ENCODE peak calls at places on chromosomes 5 and 9, in five cellular contexts. One of them, this sample, is unnamed.

GRCh38 chr9:135605238-135605781 is 34.0 kb downstream of the GLT6D1 start:
- DNase-seq in heart left ventricle: peak; percentile 13
- DNase-seq in fibroblast of villous mesenchyme: peak; percentile 19
- DNase-seq in choroid plexus epithelial cell: peak; percentile 5
- DNase-seq in AG04450: no peak
- DNase-seq in this sample: no peak

GRCh38 chr5:180803181-180804128 is 849 bp upstream of the MGAT1 start:
- DNase-seq in AG04450: no peak
- DNase-seq in choroid plexus epithelial cell: peak; percentile 48
- DNase-seq in heart left ventricle: peak; percentile 81
- DNase-seq in fibroblast of villous mesenchyme: peak; percentile 46
- DNase-seq in this sample: no peak

GRCh38 chr5:53779541-53779981 is 219.1 kb downstream of the NDUFS4 start:
- DNase-seq in fibroblast of villous mesenchyme: peak; percentile 12
- DNase-seq in heart left ventricle: peak; percentile 26
- DNase-seq in AG04450: peak; percentile 21
- DNase-seq in choroid plexus epithelial cell: peak; percentile 69
- DNase-seq in this sample: peak; percentile 42

GRCh38 chr9:123318192-123318591 is 37.8 kb upstream of the CRB2 start:
- DNase-seq in heart left ventricle: no peak
- DNase-seq in fibroblast of villous mesenchyme: no peak
- DNase-seq in AG04450: no peak
- DNase-seq in choroid plexus epithelial cell: no peak
- DNase-seq in this sample: no peak

GRCh38 chr9:136133191-136133958 is 14.7 kb upstream of the TMEM250 start:
- DNase-seq in choroid plexus epithelial cell: peak; percentile 34
- DNase-seq in heart left ventricle: no peak
- DNase-seq in AG04450: no peak
- DNase-seq in fibroblast of villous mesenchyme: peak; percentile 4
- DNase-seq in this sample: no peak

GRCh38 chr9:110738982-110739381 is 70.4 kb downstream of the MUSK start:
- DNase-seq in choroid plexus epithelial cell: no peak
- DNase-seq in heart left ventricle: no peak
- DNase-seq in fibroblast of villous mesenchyme: no peak
- DNase-seq in AG04450: no peak
- DNase-seq in this sample: no peak

GRCh38 chr9:107213561-107214028 is 69.5 kb upstream of the RAD23B start:
- DNase-seq in AG04450: peak; percentile 73
- DNase-seq in heart left ventricle: no peak
- DNase-seq in fibroblast of villous mesenchyme: peak; percentile 95
- DNase-seq in choroid plexus epithelial cell: peak; percentile 95
- DNase-seq in this sample: peak; percentile 64

GRCh38 chr5:147188200-147189108 is 46.4 kb upstream of the STK32A start:
- DNase-seq in fibroblast of villous mesenchyme: peak; percentile 68
- DNase-seq in heart left ventricle: peak; percentile 25
- DNase-seq in AG04450: peak; percentile 38
- DNase-seq in choroid plexus epithelial cell: peak; percentile 86
- DNase-seq in this sample: peak; percentile 68

GRCh38 chr9:5395428-5395827 is 42.3 kb downstream of the PLGRKT start:
- DNase-seq in AG04450: no peak
- DNase-seq in choroid plexus epithelial cell: no peak
- DNase-seq in fibroblast of villous mesenchyme: no peak
- DNase-seq in heart left ventricle: no peak
- DNase-seq in this sample: no peak

GRCh38 chr5:105639068-105639467 is 2031.7 kb downstream of the EFNA5 start:
- DNase-seq in fibroblast of villous mesenchyme: no peak
- DNase-seq in heart left ventricle: no peak
- DNase-seq in choroid plexus epithelial cell: no peak
- DNase-seq in AG04450: no peak
- DNase-seq in this sample: no peak

GRCh38 chr9:88746744-88747398 is 211.9 kb downstream of the NXNL2 start:
- DNase-seq in AG04450: no peak
- DNase-seq in heart left ventricle: no peak
- DNase-seq in choroid plexus epithelial cell: peak; percentile 62
- DNase-seq in fibroblast of villous mesenchyme: no peak
- DNase-seq in this sample: no peak

GRCh38 chr9:93097496-93098205 is 1.6 kb downstream of the CARD19 start:
- DNase-seq in AG04450: no peak
- DNase-seq in heart left ventricle: no peak
- DNase-seq in choroid plexus epithelial cell: no peak
- DNase-seq in fibroblast of villous mesenchyme: peak; percentile 33
- DNase-seq in this sample: no peak

GRCh38 chr9:70136632-70137031 is 93.0 kb downstream of the MAMDC2 start:
- DNase-seq in fibroblast of villous mesenchyme: peak; percentile 77
- DNase-seq in AG04450: no peak
- DNase-seq in choroid plexus epithelial cell: peak; percentile 57
- DNase-seq in heart left ventricle: no peak
- DNase-seq in this sample: no peak

GRCh38 chr9:113511856-113512761 is 48.6 kb downstream of the RGS3 start:
- DNase-seq in fibroblast of villous mesenchyme: peak; percentile 51
- DNase-seq in AG04450: no peak
- DNase-seq in heart left ventricle: no peak
- DNase-seq in choroid plexus epithelial cell: peak; percentile 41
- DNase-seq in this sample: no peak

GRCh38 chr9:128723352-128723865 is 518 bp downstream of the ZDHHC12 start:
- DNase-seq in choroid plexus epithelial cell: no peak
- DNase-seq in fibroblast of villous mesenchyme: no peak
- DNase-seq in AG04450: no peak
- DNase-seq in heart left ventricle: no peak
- DNase-seq in this sample: no peak

DNA sequence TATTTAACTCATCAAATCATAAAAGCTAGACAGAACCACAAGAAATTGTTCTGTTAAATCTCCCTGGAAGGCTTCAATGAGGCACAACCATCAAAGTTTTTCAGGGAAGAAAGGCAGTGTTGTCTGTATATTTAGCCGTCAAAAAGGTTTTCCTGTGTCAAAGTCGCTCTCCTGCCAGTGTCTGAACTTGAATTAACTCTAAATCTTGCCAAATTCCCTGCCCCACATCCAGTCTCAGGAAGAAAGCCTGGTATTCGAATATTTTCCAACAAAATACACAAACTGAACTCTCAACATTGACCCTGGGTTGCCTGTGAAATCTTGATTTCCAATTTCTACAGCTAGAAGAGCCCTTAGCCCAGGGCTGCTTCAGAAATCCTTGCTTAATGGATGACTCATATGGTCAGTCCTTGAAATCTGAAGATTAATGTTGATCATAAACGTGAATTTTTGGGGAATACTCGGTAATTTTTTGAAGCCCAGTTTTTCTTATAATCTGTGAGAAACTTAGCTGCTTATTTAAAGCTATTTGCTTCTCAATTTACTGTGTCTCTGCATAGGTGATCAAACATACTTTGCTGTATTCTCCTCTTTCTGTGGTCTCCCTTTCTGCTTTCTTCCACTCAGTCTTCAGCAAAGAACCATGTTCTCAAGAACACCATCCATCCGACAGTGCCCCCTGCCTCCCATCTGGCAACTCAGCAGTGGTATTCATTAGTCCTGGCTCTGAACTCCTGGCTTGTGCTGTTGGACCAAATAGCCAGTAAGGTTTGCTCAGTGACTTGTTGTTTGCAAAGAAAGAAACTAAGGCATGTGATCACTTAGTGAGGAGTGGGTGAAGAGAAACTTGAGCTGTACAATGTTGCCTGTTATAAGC is 58.9 kb downstream of the NREP start:
- DNase-seq in heart left ventricle: no peak
- DNase-seq in choroid plexus epithelial cell: peak; percentile 67
- DNase-seq in fibroblast of villous mesenchyme: peak; percentile 76
- DNase-seq in AG04450: no peak
- DNase-seq in this sample: no peak
- TF ChIP-seq CTCF in heart left ventricle: no peak
- TF ChIP-seq CTCF in choroid plexus epithelial cell: peak; percentile 46
- TF ChIP-seq CTCF in fibroblast of villous mesenchyme: peak; percentile 55
- TF ChIP-seq CTCF in AG04450: peak; percentile 20
- TF ChIP-seq CTCF in this sample: peak; percentile 50

GRCh38 chr5:35939639-35940038 is 1.2 kb upstream of the CAPSL start:
- DNase-seq in heart left ventricle: no peak
- DNase-seq in fibroblast of villous mesenchyme: no peak
- DNase-seq in AG04450: no peak
- DNase-seq in choroid plexus epithelial cell: peak; percentile 18
- DNase-seq in this sample: no peak
- TF ChIP-seq CTCF in heart left ventricle: no peak
- TF ChIP-seq CTCF in fibroblast of villous mesenchyme: no peak
- TF ChIP-seq CTCF in AG04450: peak; percentile 33
- TF ChIP-seq CTCF in choroid plexus epithelial cell: peak; percentile 46
- TF ChIP-seq CTCF in this sample: peak; percentile 3

DNA sequence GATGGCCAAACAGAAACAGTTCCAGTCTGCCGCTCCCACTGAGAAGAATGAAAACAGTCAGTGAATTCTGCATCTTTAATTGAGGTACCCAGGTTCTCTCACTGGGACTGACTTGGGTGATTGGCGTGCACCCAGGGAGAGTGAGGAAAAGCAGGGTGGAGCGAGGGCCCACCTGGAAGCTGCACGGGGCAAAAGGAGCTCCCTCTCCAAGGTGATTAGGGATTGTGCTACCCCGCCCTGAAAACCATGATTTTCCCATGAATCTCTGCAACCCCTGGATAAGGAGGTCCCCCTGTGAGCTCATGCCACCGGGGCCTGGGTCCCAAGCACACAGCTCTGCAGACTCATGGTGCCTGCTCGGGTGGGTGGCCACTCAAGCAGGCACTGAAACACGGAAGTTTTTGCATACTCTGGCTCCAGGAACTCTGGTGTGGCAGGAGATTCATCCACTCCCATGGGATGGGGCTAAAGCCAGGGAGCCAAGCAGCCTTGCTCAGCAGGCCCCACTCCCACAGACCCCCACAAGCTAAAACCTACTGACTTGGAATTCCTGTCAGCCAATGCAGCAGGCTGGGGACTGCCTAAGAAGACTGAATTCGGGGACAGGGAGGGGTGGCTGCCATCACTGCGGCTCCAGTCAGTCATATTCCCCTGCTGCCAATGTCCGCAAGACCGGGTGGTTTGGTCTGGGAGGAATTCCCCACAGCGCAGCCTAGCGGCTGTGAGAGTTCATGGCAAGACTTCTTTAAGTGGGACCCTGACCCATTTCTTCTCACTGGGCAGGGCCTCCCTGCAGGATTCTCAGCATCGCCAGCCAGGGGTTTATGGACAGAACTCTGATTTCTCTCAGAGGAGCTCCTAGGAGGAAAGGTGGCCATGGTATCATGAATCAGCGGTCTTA is 652.2 kb upstream of the RGMB start:
- DNase-seq in fibroblast of villous mesenchyme: no peak
- DNase-seq in heart left ventricle: no peak
- DNase-seq in choroid plexus epithelial cell: no peak
- DNase-seq in AG04450: no peak
- DNase-seq in this sample: no peak
- TF ChIP-seq CTCF in fibroblast of villous mesenchyme: no peak
- TF ChIP-seq CTCF in heart left ventricle: no peak
- TF ChIP-seq CTCF in choroid plexus epithelial cell: no peak
- TF ChIP-seq CTCF in AG04450: no peak
- TF ChIP-seq CTCF in this sample: no peak

DNA sequence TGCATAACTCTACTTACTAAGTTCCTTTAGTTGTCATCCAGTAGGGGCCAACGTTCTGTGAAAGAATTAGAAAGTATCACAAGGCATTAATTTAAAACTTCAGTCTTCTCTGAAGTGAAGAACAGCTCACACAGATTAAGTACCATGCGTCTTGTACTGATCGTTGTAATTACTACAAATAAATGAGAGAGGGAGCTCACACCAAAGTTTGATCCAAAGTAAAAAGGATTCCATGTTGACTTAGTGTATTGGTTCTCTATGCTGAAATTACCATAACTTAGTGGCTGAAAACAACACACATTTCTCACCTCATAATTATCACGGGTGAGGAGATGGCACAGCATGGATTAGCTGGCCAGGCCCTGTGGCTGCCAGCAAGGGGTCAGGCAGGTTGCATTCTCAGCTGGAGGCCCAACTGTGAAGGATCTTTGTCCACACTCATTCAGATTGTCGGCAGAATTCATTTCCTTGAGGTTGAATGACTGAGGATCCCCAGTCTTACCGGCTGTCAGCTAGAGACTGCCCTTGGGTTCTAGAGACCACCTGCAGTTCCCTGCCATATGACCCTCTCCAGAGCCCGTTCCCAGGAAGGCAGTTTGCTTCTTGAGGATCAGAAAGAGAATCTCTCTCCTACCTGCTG is 169.1 kb downstream of the YTHDC2 start:
- DNase-seq in AG04450: no peak
- DNase-seq in fibroblast of villous mesenchyme: peak; percentile 4
- DNase-seq in heart left ventricle: no peak
- DNase-seq in choroid plexus epithelial cell: peak; percentile 22
- DNase-seq in this sample: no peak
- TF ChIP-seq CTCF in AG04450: no peak
- TF ChIP-seq CTCF in fibroblast of villous mesenchyme: peak; percentile 12
- TF ChIP-seq CTCF in heart left ventricle: peak; percentile 29
- TF ChIP-seq CTCF in choroid plexus epithelial cell: peak; percentile 21
- TF ChIP-seq CTCF in this sample: no peak

DNA sequence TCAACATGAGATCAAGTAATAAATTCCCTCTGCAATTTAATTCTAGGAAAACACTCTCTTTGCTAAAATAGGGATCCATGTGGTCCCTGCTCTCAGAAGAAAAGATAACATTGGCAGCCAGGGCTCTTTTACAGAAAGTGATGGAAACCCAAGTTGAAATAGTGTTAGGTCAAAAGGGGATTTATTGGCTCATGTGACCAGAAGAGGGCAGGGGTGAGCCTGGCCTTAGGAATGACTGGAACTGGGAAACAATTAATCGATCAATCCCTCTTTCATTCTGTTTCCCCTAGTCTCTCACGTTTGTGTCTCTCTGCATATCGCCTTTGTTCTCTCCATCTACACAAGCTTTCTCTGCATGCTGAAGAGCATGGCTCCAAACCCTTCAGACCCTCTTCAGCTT is 58.3 kb upstream of the ALDH1B1 start:
- DNase-seq in AG04450: no peak
- DNase-seq in heart left ventricle: no peak
- DNase-seq in fibroblast of villous mesenchyme: no peak
- DNase-seq in choroid plexus epithelial cell: no peak
- DNase-seq in this sample: no peak
- TF ChIP-seq CTCF in AG04450: peak; percentile 35
- TF ChIP-seq CTCF in heart left ventricle: peak; percentile 27
- TF ChIP-seq CTCF in fibroblast of villous mesenchyme: peak; percentile 20
- TF ChIP-seq CTCF in choroid plexus epithelial cell: no peak
- TF ChIP-seq CTCF in this sample: peak; percentile 27

GRCh38 chr9:81370650-81371049 is 318.7 kb downstream of the TLE1 start:
- DNase-seq in fibroblast of villous mesenchyme: no peak
- DNase-seq in AG04450: no peak
- DNase-seq in choroid plexus epithelial cell: no peak
- DNase-seq in heart left ventricle: no peak
- DNase-seq in this sample: no peak
- TF ChIP-seq CTCF in fibroblast of villous mesenchyme: no peak
- TF ChIP-seq CTCF in AG04450: no peak
- TF ChIP-seq CTCF in choroid plexus epithelial cell: no peak
- TF ChIP-seq CTCF in heart left ventricle: no peak
- TF ChIP-seq CTCF in this sample: no peak

GRCh38 chr5:108617467-108618435 is 129.9 kb upstream of the FER start:
- DNase-seq in choroid plexus epithelial cell: no peak
- DNase-seq in heart left ventricle: no peak
- DNase-seq in fibroblast of villous mesenchyme: no peak
- DNase-seq in AG04450: no peak
- DNase-seq in this sample: no peak
- TF ChIP-seq CTCF in choroid plexus epithelial cell: no peak
- TF ChIP-seq CTCF in heart left ventricle: no peak
- TF ChIP-seq CTCF in fibroblast of villous mesenchyme: peak; percentile 8
- TF ChIP-seq CTCF in AG04450: no peak
- TF ChIP-seq CTCF in this sample: no peak

This sample was measured in astrocyte of the cerebellum.